ENCODE peak calls at places on chromosome 10, in six cellular contexts. One of them, this sample, is unnamed.

GRCh38 chr10:32077896-32078295 is 21.7 kb upstream of the KIF5B start:
- DNase-seq in IMR-90: peak; percentile 72
- DNase-seq in H9: no peak
- DNase-seq in trophoblast cell: peak; percentile 51
- DNase-seq in H1: no peak
- DNase-seq in mesenchymal stem cell: peak; percentile 89
- DNase-seq in this sample: no peak

GRCh38 chr10:46543379-46544014 is 13.0 kb downstream of the GPRIN2 start:
- DNase-seq in IMR-90: no peak
- DNase-seq in H9: no peak
- DNase-seq in trophoblast cell: no peak
- DNase-seq in H1: no peak
- DNase-seq in mesenchymal stem cell: no peak
- DNase-seq in this sample: no peak

GRCh38 chr10:70685461-70685911 is 13.2 kb downstream of the ADAMTS14 start:
- DNase-seq in IMR-90: no peak
- DNase-seq in H9: peak; percentile 45
- DNase-seq in trophoblast cell: no peak
- DNase-seq in H1: no peak
- DNase-seq in mesenchymal stem cell: no peak
- DNase-seq in this sample: no peak

GRCh38 chr10:24360286-24361127 is 151.6 kb downstream of the KIAA1217 start:
- DNase-seq in IMR-90: peak; percentile 73
- DNase-seq in H9: peak; percentile 58
- DNase-seq in trophoblast cell: peak; percentile 54
- DNase-seq in H1: peak; percentile 71
- DNase-seq in mesenchymal stem cell: peak; percentile 47
- DNase-seq in this sample: peak; percentile 57

GRCh38 chr10:26697163-26697921 is at the start of gene PDSS1:
- DNase-seq in IMR-90: peak; percentile 50
- DNase-seq in H9: peak; percentile 63
- DNase-seq in trophoblast cell: peak; percentile 56
- DNase-seq in H1: peak; percentile 82
- DNase-seq in mesenchymal stem cell: peak; percentile 71
- DNase-seq in this sample: peak; percentile 53

GRCh38 chr10:22823109-22823508 is 104.7 kb upstream of the ARMC3 start:
- DNase-seq in IMR-90: peak; percentile 85
- DNase-seq in H9: no peak
- DNase-seq in trophoblast cell: no peak
- DNase-seq in H1: no peak
- DNase-seq in mesenchymal stem cell: peak; percentile 92
- DNase-seq in this sample: no peak

GRCh38 chr10:53111529-53111928 is 338.9 kb upstream of the MBL2 start:
- DNase-seq in IMR-90: no peak
- DNase-seq in H9: no peak
- DNase-seq in trophoblast cell: no peak
- DNase-seq in H1: no peak
- DNase-seq in mesenchymal stem cell: no peak
- DNase-seq in this sample: no peak

GRCh38 chr10:92753865-92754264 is 64.1 kb downstream of the HHEX start:
- DNase-seq in IMR-90: no peak
- DNase-seq in H9: no peak
- DNase-seq in trophoblast cell: no peak
- DNase-seq in H1: no peak
- DNase-seq in mesenchymal stem cell: no peak
- DNase-seq in this sample: no peak

GRCh38 chr10:11238893-11239292 is 221.2 kb downstream of the CELF2 start:
- DNase-seq in IMR-90: no peak
- DNase-seq in H9: no peak
- DNase-seq in trophoblast cell: no peak
- DNase-seq in H1: no peak
- DNase-seq in mesenchymal stem cell: no peak
- DNase-seq in this sample: no peak

GRCh38 chr10:129861776-129862530 is 102.1 kb downstream of the EBF3 start:
- DNase-seq in IMR-90: no peak
- DNase-seq in H9: no peak
- DNase-seq in trophoblast cell: no peak
- DNase-seq in H1: no peak
- DNase-seq in mesenchymal stem cell: no peak
- DNase-seq in this sample: no peak

GRCh38 chr10:5766189-5766588 is 47.0 kb downstream of the GDI2 start:
- DNase-seq in IMR-90: no peak
- DNase-seq in H9: no peak
- DNase-seq in trophoblast cell: no peak
- DNase-seq in H1: no peak
- DNase-seq in mesenchymal stem cell: no peak
- DNase-seq in this sample: no peak

GRCh38 chr10:283916-284356 is 148.7 kb downstream of the ZMYND11 start:
- DNase-seq in IMR-90: no peak
- DNase-seq in H9: no peak
- DNase-seq in trophoblast cell: no peak
- DNase-seq in H1: no peak
- DNase-seq in mesenchymal stem cell: no peak
- DNase-seq in this sample: no peak

GRCh38 chr10:103901299-103901698 is 16.7 kb downstream of the STN1 start:
- DNase-seq in IMR-90: no peak
- DNase-seq in H9: no peak
- DNase-seq in trophoblast cell: no peak
- DNase-seq in H1: no peak
- DNase-seq in mesenchymal stem cell: no peak
- DNase-seq in this sample: no peak

GRCh38 chr10:50625663-50626062 is 1.9 kb upstream of the SGMS1 start:
- DNase-seq in IMR-90: no peak
- DNase-seq in H9: no peak
- DNase-seq in trophoblast cell: no peak
- DNase-seq in H1: no peak
- DNase-seq in mesenchymal stem cell: no peak
- DNase-seq in this sample: peak; percentile 3

GRCh38 chr10:13673165-13673564 is 86.4 kb downstream of the PRPF18 start:
- DNase-seq in IMR-90: no peak
- DNase-seq in H9: no peak
- DNase-seq in trophoblast cell: no peak
- DNase-seq in H1: no peak
- DNase-seq in mesenchymal stem cell: no peak
- DNase-seq in this sample: no peak

GRCh38 chr10:22321156-22321711 is 335 bp downstream of the BMI1 start:
- DNase-seq in IMR-90: peak; percentile 71
- DNase-seq in H9: peak; percentile 77
- DNase-seq in trophoblast cell: peak; percentile 83
- DNase-seq in H1: peak; percentile 82
- DNase-seq in mesenchymal stem cell: peak; percentile 81
- DNase-seq in this sample: peak; percentile 75

GRCh38 chr10:27618036-27618615 is 114.0 kb downstream of the RAB18 start:
- DNase-seq in IMR-90: no peak
- DNase-seq in H9: no peak
- DNase-seq in trophoblast cell: no peak
- DNase-seq in H1: no peak
- DNase-seq in mesenchymal stem cell: no peak
- DNase-seq in this sample: no peak

GRCh38 chr10:72691470-72692056 is 380 bp upstream of the MCU start:
- DNase-seq in IMR-90: peak; percentile 93
- DNase-seq in H9: peak; percentile 97
- DNase-seq in trophoblast cell: no peak
- DNase-seq in H1: no peak
- DNase-seq in mesenchymal stem cell: peak; percentile 94
- DNase-seq in this sample: peak; percentile 5

DNA sequence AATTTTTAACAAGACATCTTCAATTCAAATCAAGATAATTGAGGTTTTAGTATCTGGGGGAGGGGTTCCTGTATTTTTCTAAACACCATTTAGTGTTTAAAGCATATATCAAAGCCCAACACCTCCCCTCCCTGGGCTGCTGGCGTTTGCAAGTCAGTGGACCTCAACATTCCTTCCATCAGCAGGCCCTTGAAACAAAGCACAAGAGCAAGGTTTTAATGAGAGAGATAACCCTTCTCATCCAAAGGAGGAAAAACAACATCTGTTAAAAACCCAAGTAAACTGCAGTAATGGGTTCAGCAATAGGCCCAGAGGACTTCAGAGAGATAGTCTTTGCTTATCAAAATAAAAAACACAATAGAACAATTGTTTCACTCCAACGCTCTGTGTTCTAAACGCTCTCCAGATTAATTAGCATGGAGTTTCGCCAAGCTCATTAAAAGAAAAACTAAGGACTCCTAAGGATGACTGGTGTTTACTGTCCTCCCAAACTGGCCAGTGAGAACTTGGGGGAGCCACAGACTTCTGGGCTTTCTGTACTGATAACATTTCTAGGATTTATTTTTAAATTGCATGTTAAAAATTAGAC is 2.5 kb downstream of the JCAD start:
- DNase-seq in IMR-90: no peak
- DNase-seq in H9: no peak
- DNase-seq in trophoblast cell: no peak
- DNase-seq in H1: no peak
- DNase-seq in mesenchymal stem cell: peak; percentile 51
- DNase-seq in this sample: no peak
- H3K14ac ChIP-seq in IMR-90: peak overlapping the region; percentile 39
- H3K14ac ChIP-seq in H9: no peak overlapping the region
- H3K14ac ChIP-seq in trophoblast cell: no peak overlapping the region
- H3K14ac ChIP-seq in H1: no peak overlapping the region
- H3K14ac ChIP-seq in mesenchymal stem cell: no peak overlapping the region
- H3K14ac ChIP-seq in this sample: no peak overlapping the region

GRCh38 chr10:133309720-133310398 is 1.1 kb downstream of the ZNF511 start:
- DNase-seq in IMR-90: no peak
- DNase-seq in H9: no peak
- DNase-seq in trophoblast cell: no peak
- DNase-seq in H1: no peak
- DNase-seq in mesenchymal stem cell: no peak
- DNase-seq in this sample: no peak

GRCh38 chr10:133310399-133310755 is 1.7 kb downstream of the ZNF511 start:
- DNase-seq in IMR-90: no peak
- DNase-seq in H9: no peak
- DNase-seq in trophoblast cell: no peak
- DNase-seq in H1: no peak
- DNase-seq in mesenchymal stem cell: no peak
- DNase-seq in this sample: no peak

GRCh38 chr10:133308431-133309110 is at the start of the genes TUBGCP2 and ZNF511:
- DNase-seq in IMR-90: peak; percentile 79
- DNase-seq in H9: peak; percentile 85
- DNase-seq in trophoblast cell: peak; percentile 75
- DNase-seq in H1: peak; percentile 95
- DNase-seq in mesenchymal stem cell: peak; percentile 86
- DNase-seq in this sample: peak; percentile 78

GRCh38 chr10:133307776-133308430 is 769 bp downstream of the TUBGCP2 start:
- DNase-seq in IMR-90: peak; percentile 58
- DNase-seq in H9: peak; percentile 71
- DNase-seq in trophoblast cell: peak; percentile 86
- DNase-seq in H1: peak; percentile 75
- DNase-seq in mesenchymal stem cell: peak; percentile 80
- DNase-seq in this sample: peak; percentile 48

GRCh38 chr10:133309111-133309719 is 501 bp downstream of the ZNF511 start:
- DNase-seq in IMR-90: peak; percentile 85
- DNase-seq in H9: peak; percentile 94
- DNase-seq in trophoblast cell: peak; percentile 92
- DNase-seq in H1: peak; percentile 99
- DNase-seq in mesenchymal stem cell: peak; percentile 89
- DNase-seq in this sample: peak; percentile 89
- H2AFZ ChIP-seq in IMR-90: peak overlapping the region; percentile 99
- H2AFZ ChIP-seq in H9: no peak overlapping the region
- H2AFZ ChIP-seq in trophoblast cell: peak overlapping the region; percentile 76
- H2AFZ ChIP-seq in H1: no peak overlapping the region
- H2AFZ ChIP-seq in mesenchymal stem cell: no peak overlapping the region
- H2AFZ ChIP-seq in this sample: peak overlapping the region; percentile 100

GRCh38 chr10:131991726-131992125 is 10.0 kb upstream of the BNIP3 start:
- DNase-seq in IMR-90: no peak
- DNase-seq in H9: no peak
- DNase-seq in trophoblast cell: no peak
- DNase-seq in H1: no peak
- DNase-seq in mesenchymal stem cell: no peak
- DNase-seq in this sample: no peak

GRCh38 chr10:131997366-131998049 is 15.8 kb upstream of the BNIP3 start:
- DNase-seq in IMR-90: peak; percentile 90
- DNase-seq in H9: peak; percentile 58
- DNase-seq in trophoblast cell: peak; percentile 86
- DNase-seq in H1: peak; percentile 55
- DNase-seq in mesenchymal stem cell: peak; percentile 97
- DNase-seq in this sample: no peak

GRCh38 chr10:131996508-131997365 is 15.0 kb upstream of the BNIP3 start:
- DNase-seq in IMR-90: no peak
- DNase-seq in H9: no peak
- DNase-seq in trophoblast cell: no peak
- DNase-seq in H1: no peak
- DNase-seq in mesenchymal stem cell: no peak
- DNase-seq in this sample: no peak

GRCh38 chr10:131993298-131993674 is 11.6 kb upstream of the BNIP3 start:
- DNase-seq in IMR-90: no peak
- DNase-seq in H9: no peak
- DNase-seq in trophoblast cell: no peak
- DNase-seq in H1: no peak
- DNase-seq in mesenchymal stem cell: no peak
- DNase-seq in this sample: no peak

DNA sequence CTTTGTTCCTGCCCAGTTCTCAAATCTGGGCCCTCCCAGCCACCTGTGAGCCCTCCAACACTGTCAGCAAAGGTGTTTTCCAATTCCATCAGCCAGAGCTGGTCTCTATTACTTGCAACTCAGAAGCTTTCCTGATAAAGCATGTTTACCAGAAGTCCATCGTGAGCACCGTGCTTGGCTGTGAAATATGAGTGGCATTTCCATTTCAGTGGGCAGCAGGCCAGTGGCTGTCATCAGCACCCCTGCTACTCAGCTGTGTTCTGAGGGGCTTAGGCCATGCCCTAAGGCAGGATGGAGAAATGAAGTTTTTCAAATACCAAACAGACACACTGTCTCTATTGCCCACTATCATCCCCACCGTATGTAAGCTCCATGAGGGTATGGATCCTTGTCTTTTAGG is 12.7 kb upstream of the BNIP3 start:
- DNase-seq in IMR-90: no peak
- DNase-seq in H9: no peak
- DNase-seq in trophoblast cell: no peak
- DNase-seq in H1: no peak
- DNase-seq in mesenchymal stem cell: no peak
- DNase-seq in this sample: no peak
- H3K79me1 ChIP-seq in IMR-90: no peaks in the 10 kb centered on the region
- H3K79me1 ChIP-seq in H9: no peaks in the 10 kb centered on the region
- H3K79me1 ChIP-seq in trophoblast cell: peaks cover 21% of the 10 kb centered on the region
- H3K79me1 ChIP-seq in H1: no peaks in the 10 kb centered on the region
- H3K79me1 ChIP-seq in mesenchymal stem cell: no peaks in the 10 kb centered on the region
- H3K79me1 ChIP-seq in this sample: peaks cover 2% of the 10 kb centered on the region

GRCh38 chr10:79234391-79235318 is 112.6 kb upstream of the PPIF start:
- DNase-seq in IMR-90: peak; percentile 63
- DNase-seq in H9: no peak
- DNase-seq in trophoblast cell: no peak
- DNase-seq in H1: no peak
- DNase-seq in mesenchymal stem cell: peak; percentile 54
- DNase-seq in this sample: no peak

GRCh38 chr10:79229830-79230562 is 117.3 kb upstream of the PPIF start:
- DNase-seq in IMR-90: peak; percentile 46
- DNase-seq in H9: peak; percentile 87
- DNase-seq in trophoblast cell: no peak
- DNase-seq in H1: peak; percentile 78
- DNase-seq in mesenchymal stem cell: peak; percentile 50
- DNase-seq in this sample: peak; percentile 55

GRCh38 chr10:79231908-79232307 is 115.4 kb upstream of the PPIF start:
- DNase-seq in IMR-90: no peak
- DNase-seq in H9: no peak
- DNase-seq in trophoblast cell: no peak
- DNase-seq in H1: no peak
- DNase-seq in mesenchymal stem cell: no peak
- DNase-seq in this sample: no peak

GRCh38 chr10:79230563-79231249 is 116.6 kb upstream of the PPIF start:
- DNase-seq in IMR-90: no peak
- DNase-seq in H9: peak; percentile 57
- DNase-seq in trophoblast cell: no peak
- DNase-seq in H1: no peak
- DNase-seq in mesenchymal stem cell: no peak
- DNase-seq in this sample: no peak

GRCh38 chr10:79232864-79233263 is 114.4 kb upstream of the PPIF start:
- DNase-seq in IMR-90: no peak
- DNase-seq in H9: no peak
- DNase-seq in trophoblast cell: no peak
- DNase-seq in H1: no peak
- DNase-seq in mesenchymal stem cell: no peak
- DNase-seq in this sample: no peak
- H3K14ac ChIP-seq in IMR-90: no peak overlapping the region
- H3K14ac ChIP-seq in H9: no peak overlapping the region
- H3K14ac ChIP-seq in trophoblast cell: no peak overlapping the region
- H3K14ac ChIP-seq in H1: no peak overlapping the region
- H3K14ac ChIP-seq in mesenchymal stem cell: no peak overlapping the region
- H3K14ac ChIP-seq in this sample: no peak overlapping the region